ENCODE peak calls at places on chromosomes 6 and 20, in four cellular contexts. H is OCI-LY7, R is H7, W is mesenchymal stem cell. O is an unnamed sample.

GRCh38 chr6:33860706-33861474 is 57.1 kb upstream of the MLN start:
- DNase-seq in H (peak), W (peak), R (no peak), O (no peak)

GRCh38 chr20:18284805-18285533 is 3.4 kb upstream of the ZNF133 start:
- DNase-seq in W (peak), H (peak), R (no peak), O (peak)

GRCh38 chr6:16737389-16737788 is 23.9 kb downstream of the ATXN1 start:
- DNase-seq in H (no peak), R (no peak), W (peak), O (peak)

GRCh38 chr6:99130897-99131873 is 183.4 kb upstream of the FBXL4 start:
- DNase-seq in W (no peak), H (no peak), R (peak), O (no peak)

GRCh38 chr6:47090881-47091280 is 48.7 kb upstream of the ADGRF1 start:
- DNase-seq in W (no peak), R (no peak), H (no peak), O (no peak)

GRCh38 chr20:58921564-58921963 is 59.5 kb upstream of the NELFCD start:
- DNase-seq in W (no peak), H (no peak), R (no peak), O (no peak)

GRCh38 chr6:8082954-8083858 is 19.0 kb upstream of the BLOC1S5 start:
- DNase-seq in H (no peak), R (no peak), W (peak), O (peak)

GRCh38 chr6:90062051-90062450 is 167.8 kb downstream of the GJA10 start:
- DNase-seq in W (no peak), R (no peak), H (no peak), O (no peak)

GRCh38 chr6:112912351-112913101 is 565.4 kb downstream of the RFPL4B start:
- DNase-seq in R (peak), H (no peak), W (peak), O (peak)

GRCh38 chr6:20952605-20953004 is 418.3 kb downstream of the CDKAL1 start:
- DNase-seq in H (no peak), W (peak), R (no peak), O (peak)

GRCh38 chr6:5175195-5175594 is 85.6 kb downstream of the LYRM4 start:
- DNase-seq in R (peak), H (peak), W (no peak), O (no peak)

GRCh38 chr6:105484238-105485161 is 81.6 kb upstream of the PREP start:
- DNase-seq in W (peak), R (peak), H (peak), O (peak)

GRCh38 chr20:45835230-45836224 is 1.9 kb downstream of the SNX21 start:
- DNase-seq in H (no peak), R (no peak), W (no peak), O (peak)

GRCh38 chr20:44405785-44406571 is 50.5 kb downstream of the HNF4A start:
- DNase-seq in H (no peak), W (no peak), R (peak), O (no peak)

GRCh38 chr6:168988280-168988679 is 265.4 kb downstream of the THBS2 start:
- DNase-seq in R (no peak), W (no peak), H (no peak), O (no peak)

GRCh38 chr6:118899948-118900347 is 6.0 kb downstream of the ASF1A start:
- DNase-seq in H (no peak), R (peak), W (no peak), O (no peak)

GRCh38 chr20:23606652-23607049 is 934 bp upstream of the CST9 start:
- DNase-seq in H (peak), W (peak), R (peak), O (peak)

GRCh38 chr6:114707081-114707480 is 364.3 kb upstream of the HS3ST5 start:
- DNase-seq in R (no peak), H (no peak), W (no peak), O (no peak)

GRCh38 chr20:61449916-61450315 is 197.9 kb downstream of the CDH4 start:
- DNase-seq in W (peak), H (no peak), R (no peak), O (no peak)

GRCh38 chr20:47380481-47380880 is 24.0 kb upstream of the ZMYND8 start:
- DNase-seq in W (peak), H (no peak), R (no peak), O (no peak)

GRCh38 chr20:24785141-24785924 is 163.7 kb upstream of the CST7 start:
- DNase-seq in R (no peak), H (no peak), W (peak), O (peak)

GRCh38 chr6:139778688-139779087 is 404.2 kb upstream of the CITED2 start:
- DNase-seq in R (no peak), H (no peak), W (no peak), O (peak)

GRCh38 chr6:56677559-56677958 is 34.9 kb upstream of the DST start:
- DNase-seq in H (no peak), W (no peak), R (no peak), O (no peak)

GRCh38 chr6:85460951-85461805 is 11.3 kb downstream of the NT5E start:
- DNase-seq in W (peak), R (no peak), H (peak), O (peak)

GRCh38 chr6:26193467-26194328 is 106.5 kb downstream of the HFE start:
- DNase-seq in H (no peak), W (no peak), R (no peak), O (no peak)
- H3K4me3 ChIP-seq in H (peak), W (no peak), R (no peak), O (no peak)

GRCh38 chr6:170438402-170438753 is 114.7 kb downstream of the PSMB1 start:
- DNase-seq in R (peak), W (peak), H (peak), O (peak)
- H3K4me3 ChIP-seq in R (no peak), W (peak), H (no peak), O (no peak)

GRCh38 chr20:40993794-40994540 is 34.7 kb upstream of the TOP1 start:
- DNase-seq in W (no peak), R (no peak), H (peak), O (no peak)

GRCh38 chr20:40992349-40993113 is 36.1 kb upstream of the TOP1 start:
- DNase-seq in R (no peak), W (no peak), H (peak), O (no peak)

GRCh38 chr20:40990542-40991120 is 38.0 kb upstream of the TOP1 start:
- DNase-seq in R (peak), H (peak), W (peak), O (peak)

GRCh38 chr20:40986774-40987173 is 41.8 kb upstream of the TOP1 start:
- DNase-seq in H (peak), W (no peak), R (no peak), O (no peak)

DNA sequence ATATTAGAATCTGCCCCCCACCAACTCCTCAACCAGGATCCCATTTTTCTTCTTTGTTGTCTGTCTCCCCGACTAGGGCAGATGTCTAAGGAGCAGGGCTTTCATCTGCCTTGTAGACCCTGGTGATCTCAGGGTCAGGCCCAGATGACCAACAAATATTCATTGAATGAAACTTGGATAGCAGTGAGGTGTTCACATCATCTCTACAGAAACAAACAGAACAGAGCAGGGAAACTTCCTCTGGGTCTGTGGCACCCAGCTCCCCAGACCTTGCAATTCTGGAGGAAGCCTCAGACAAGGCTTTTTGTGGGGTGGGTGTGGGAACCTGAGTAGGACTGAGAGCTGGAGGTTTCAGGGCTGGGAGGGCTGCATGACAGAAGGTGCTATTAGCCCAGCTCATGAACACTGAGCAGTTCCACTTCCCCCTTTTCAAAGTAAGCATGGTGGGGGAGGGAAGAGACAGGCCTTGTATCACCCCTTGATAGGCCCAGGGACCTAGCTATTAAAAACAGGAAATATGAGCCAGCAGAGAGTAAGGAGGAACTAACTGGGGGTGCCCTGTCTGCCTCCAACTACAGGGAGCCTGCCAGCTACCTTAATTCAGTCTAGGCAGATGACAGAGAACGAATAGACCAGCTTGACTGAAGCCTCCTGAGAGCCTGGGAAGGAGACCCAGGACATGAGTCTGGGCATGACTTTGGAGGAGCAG is 37.3 kb upstream of the TOP1 start:
- DNase-seq in R (no peak), W (no peak), H (peak), O (no peak)
- H3K4me3 ChIP-seq in R (no peak), W (no peak), H (peak), O (no peak)

DNA sequence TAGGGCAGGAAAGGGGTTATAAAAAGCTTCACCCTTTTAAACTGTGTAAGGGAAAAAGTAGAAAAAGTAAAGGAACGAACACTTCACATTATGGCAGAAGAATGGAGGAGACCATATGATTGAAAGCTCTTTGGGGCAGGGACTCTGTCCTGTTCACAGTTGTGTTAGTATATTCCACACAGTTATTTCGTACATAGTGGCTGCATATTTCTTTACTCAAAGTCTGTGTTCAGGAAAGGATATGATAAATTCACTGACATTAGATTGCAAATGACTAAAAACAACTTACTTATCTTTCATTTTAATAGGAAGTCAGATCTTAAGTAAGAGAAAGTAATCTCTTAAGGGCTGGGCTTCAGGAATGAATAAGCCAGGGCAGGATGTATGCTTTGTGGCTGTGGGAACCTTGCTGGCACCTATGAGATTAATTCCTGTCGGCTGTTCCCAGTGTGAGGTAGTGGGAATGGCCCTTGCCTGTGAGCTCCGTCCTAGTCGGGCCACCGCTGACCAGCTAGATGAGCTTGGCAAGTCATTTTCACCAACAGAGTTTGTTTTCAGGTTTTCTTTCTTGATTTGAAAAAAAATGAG is 11.2 kb downstream of the PPP1R14C start:
- DNase-seq in W (no peak), H (no peak), R (no peak), O (no peak)
- H3K4me3 ChIP-seq in W (no peak), H (no peak), R (no peak), O (no peak)

GRCh38 chr6:161444966-161445799 is 171.3 kb upstream of the AGPAT4 start:
- DNase-seq in R (no peak), H (no peak), W (peak), O (peak)
- H3K4me3 ChIP-seq in R (no peak), H (no peak), W (peak), O (no peak)

GRCh38 chr6:83709748-83710050 is 798 bp upstream of the SNAP91 start:
- DNase-seq in H (no peak), R (no peak), W (no peak), O (no peak)
- H3K4me3 ChIP-seq in H (no peak), R (peak), W (no peak), O (no peak)

GRCh38 chr20:64037199-64037497 is 1.2 kb downstream of the C20orf204 start:
- DNase-seq in W (no peak), H (no peak), R (peak), O (no peak)

GRCh38 chr20:64037498-64038213 is 1.7 kb downstream of the C20orf204 start:
- DNase-seq in H (no peak), W (no peak), R (peak), O (no peak)

GRCh38 chr20:64038579-64039292 is 2.8 kb downstream of the C20orf204 start:
- DNase-seq in H (peak), W (peak), R (peak), O (peak)

GRCh38 chr20:64039293-64040160 is 3.5 kb downstream of the C20orf204 start:
- DNase-seq in H (no peak), R (peak), W (no peak), O (no peak)

DNA sequence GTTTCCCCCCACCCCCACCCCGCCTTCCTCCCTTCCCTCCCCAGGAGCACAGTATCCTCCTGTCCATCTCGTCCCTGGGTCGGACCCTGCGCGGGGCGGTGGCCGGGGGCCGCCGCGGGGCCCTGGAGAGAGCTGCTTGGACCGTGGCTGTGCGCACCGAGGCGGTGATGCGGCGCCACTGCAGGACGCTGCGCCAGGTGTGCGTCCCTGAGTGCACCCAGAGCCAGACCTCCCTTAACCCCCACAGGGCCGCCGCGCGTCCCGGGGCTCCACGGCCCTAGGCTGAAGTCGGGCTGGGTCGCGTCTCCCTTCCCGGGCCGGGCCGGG is 2.2 kb downstream of the C20orf204 start:
- DNase-seq in W (no peak), H (peak), R (peak), O (no peak)
- H3K4me3 ChIP-seq in W (peak), H (peak), R (peak), O (no peak)

O was measured in astrocyte of the spinal cord.